ENCODE peak calls at places on chromosomes 7 and 10, in nine cellular contexts. T is iPS DF 6.9; S is RWPE1; X is cardiac muscle cell; A is naive thymus-derived CD4-positive, alpha-beta T cell; I is heart left ventricle; W is A549; P is suprapubic skin; C is ascending aorta. V is an unnamed sample.

GRCh38 chr7:10672186-10672585 is 301.5 kb upstream of the PHF14 start:
- DNase-seq in T (no peak), S (no peak), X (no peak), A (no peak), I (no peak), W (no peak), P (no peak), C (no peak), V (no peak)

GRCh38 chr7:2774280-2774679 is 69.8 kb downstream of the GNA12 start:
- DNase-seq in T (no peak), S (no peak), X (no peak), A (no peak), I (no peak), W (no peak), P (no peak), C (no peak), V (no peak)

GRCh38 chr10:101014966-101015581 is 15.5 kb downstream of the LZTS2 start:
- DNase-seq in T (no peak), S (peak), X (no peak), A (no peak), I (no peak), W (peak), P (no peak), C (no peak), V (no peak)

GRCh38 chr10:117673611-117674010 is 131.1 kb downstream of the EMX2 start:
- DNase-seq in T (no peak), S (no peak), X (no peak), A (no peak), I (no peak), W (no peak), P (no peak), C (no peak), V (no peak)

GRCh38 chr10:70584941-70585544 is 17.5 kb downstream of the PRF1 start:
- DNase-seq in T (peak), S (no peak), X (peak), A (no peak), I (peak), W (no peak), P (peak), C (no peak), V (peak)

GRCh38 chr7:87818336-87818735 is 57.8 kb downstream of the SLC25A40 start:
- DNase-seq in T (no peak), S (no peak), X (no peak), A (no peak), I (no peak), W (no peak), P (no peak), C (no peak), V (no peak)

GRCh38 chr7:21086688-21087087 is 300.0 kb upstream of the SP8 start:
- DNase-seq in T (no peak), S (peak), X (no peak), A (no peak), I (no peak), W (no peak), P (no peak), C (no peak), V (no peak)

GRCh38 chr7:73679709-73680108 is 3.5 kb downstream of the DNAJC30 start:
- DNase-seq in T (no peak), S (no peak), X (no peak), A (no peak), I (no peak), W (no peak), P (no peak), C (no peak), V (no peak)

GRCh38 chr7:43612128-43612527 is 29.2 kb downstream of the STK17A start:
- DNase-seq in T (no peak), S (no peak), X (no peak), A (no peak), I (no peak), W (no peak), P (no peak), C (no peak), V (no peak)

GRCh38 chr10:71005337-71006305 is 117.3 kb upstream of the PCBD1 start:
- DNase-seq in T (no peak), S (no peak), X (peak), A (no peak), I (peak), W (no peak), P (no peak), C (no peak), V (no peak)

GRCh38 chr10:27659786-27660185 is 85.8 kb downstream of the MKX start:
- DNase-seq in T (no peak), S (no peak), X (no peak), A (no peak), I (no peak), W (no peak), P (no peak), C (no peak), V (no peak)

GRCh38 chr10:89480047-89480446 is 55.3 kb downstream of the SLC16A12 start:
- DNase-seq in T (no peak), S (no peak), X (no peak), A (no peak), I (peak), W (no peak), P (no peak), C (no peak), V (no peak)

GRCh38 chr10:130409346-130409745 is 273.2 kb downstream of the GLRX3 start:
- DNase-seq in T (no peak), S (no peak), X (no peak), A (no peak), I (no peak), W (no peak), P (no peak), C (no peak), V (no peak)

GRCh38 chr7:71077743-71078476 is 54.0 kb upstream of the GALNT17 start:
- DNase-seq in T (no peak), S (no peak), X (no peak), A (no peak), I (no peak), W (no peak), P (no peak), C (no peak), V (no peak)

GRCh38 chr7:38731195-38731594 is 100.0 kb upstream of the AMPH start:
- DNase-seq in T (no peak), S (no peak), X (no peak), A (no peak), I (no peak), W (no peak), P (no peak), C (no peak), V (no peak)

GRCh38 chr10:33773895-33774480 is 439.5 kb upstream of the NRP1 start:
- DNase-seq in T (no peak), S (no peak), X (no peak), A (no peak), I (no peak), W (no peak), P (no peak), C (no peak), V (no peak)

GRCh38 chr10:72455889-72456588 is 101.3 kb upstream of the DNAJB12 start:
- DNase-seq in T (no peak), S (no peak), X (peak), A (no peak), I (no peak), W (no peak), P (no peak), C (no peak), V (no peak)
- H3K27ac ChIP-seq in T (no peak), S (no peak), X (no peak), A (no peak), I (no peak), W (no peak), P (no peak), C (no peak), V (no peak)

GRCh38 chr7:150507947-150508602 is 6.6 kb upstream of the GIMAP7 start:
- DNase-seq in T (no peak), S (no peak), X (no peak), A (no peak), I (no peak), W (no peak), P (no peak), C (no peak), V (no peak)

GRCh38 chr7:150503155-150503554 is 11.5 kb upstream of the GIMAP7 start:
- DNase-seq in T (no peak), S (no peak), X (no peak), A (no peak), I (no peak), W (no peak), P (no peak), C (no peak), V (no peak)

GRCh38 chr7:150503581-150503980 is 11.1 kb upstream of the GIMAP7 start:
- DNase-seq in T (no peak), S (no peak), X (no peak), A (no peak), I (no peak), W (no peak), P (no peak), C (no peak), V (no peak)

GRCh38 chr7:150502519-150502918 is 12.2 kb upstream of the GIMAP7 start:
- DNase-seq in T (no peak), S (no peak), X (no peak), A (peak), I (no peak), W (no peak), P (no peak), C (no peak), V (no peak)
- H3K27ac ChIP-seq in T (no peak), S (no peak), X (no peak), A (peak), I (no peak), W (no peak), P (no peak), C (no peak), V (no peak)

GRCh38 chr7:151754142-151754590 is 122.7 kb downstream of the PRKAG2 start:
- DNase-seq in T (peak), S (peak), X (peak), A (no peak), I (peak), W (peak), P (no peak), C (peak), V (peak)
- H3K27ac ChIP-seq in T (no peak), S (peak), X (peak), A (no peak), I (peak), W (peak), P (peak), C (peak), V (peak)

GRCh38 chr10:68502846-68503245 is 24.5 kb downstream of the SLC25A16 start:
- DNase-seq in T (no peak), S (no peak), X (no peak), A (no peak), I (no peak), W (no peak), P (no peak), C (no peak), V (no peak)
- H3K27ac ChIP-seq in T (no peak), S (no peak), X (no peak), A (no peak), I (no peak), W (no peak), P (no peak), C (no peak), V (no peak)

DNA sequence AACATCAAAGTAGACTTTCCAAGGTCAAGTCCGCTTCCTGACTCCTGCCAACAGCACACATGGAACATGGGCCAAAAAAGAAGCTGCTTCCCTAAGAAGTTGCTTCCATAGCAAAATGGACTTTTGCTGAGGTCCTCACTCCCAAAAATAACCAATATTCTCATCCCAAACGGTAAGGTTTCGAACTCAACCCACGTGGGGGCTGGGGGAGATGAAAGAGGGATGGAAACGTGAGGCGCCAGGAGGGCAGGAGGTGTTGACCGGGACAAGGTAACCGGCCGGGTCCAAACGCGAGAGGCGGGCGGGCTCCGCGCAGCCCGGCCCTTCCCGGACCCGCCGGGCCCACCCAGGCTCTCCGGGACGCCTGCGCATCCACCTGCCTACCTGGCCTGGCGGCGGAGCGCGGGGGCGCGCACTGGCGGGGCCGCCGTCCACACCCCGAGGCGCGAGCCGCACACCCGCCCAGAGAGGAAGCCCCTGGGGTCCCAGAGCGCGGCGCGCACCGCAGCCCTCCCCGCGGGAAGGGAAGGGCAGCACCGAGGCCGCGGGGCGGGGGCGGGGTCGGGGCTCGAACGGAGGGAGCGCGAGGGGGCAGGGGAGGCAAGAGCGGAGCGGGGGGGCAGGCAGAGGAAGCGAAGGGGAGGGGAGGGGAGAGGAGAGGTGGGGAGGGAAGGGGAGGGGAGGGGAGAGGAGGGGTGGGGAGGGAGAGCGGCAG is 740 bp downstream of the LMBR1 start:
- DNase-seq in T (no peak), S (peak), X (peak), A (peak), I (peak), W (peak), P (no peak), C (no peak), V (peak)
- H3K27ac ChIP-seq in T (no peak), S (peak), X (peak), A (peak), I (peak), W (peak), P (peak), C (peak), V (peak)

GRCh38 chr10:125123363-125124113 is 36.8 kb downstream of the CTBP2 start:
- DNase-seq in T (no peak), S (peak), X (no peak), A (no peak), I (peak), W (peak), P (no peak), C (peak), V (peak)
- H3K27ac ChIP-seq in T (no peak), S (peak), X (no peak), A (no peak), I (peak), W (peak), P (peak), C (peak), V (peak)

GRCh38 chr7:100434297-100435144 is 1.8 kb downstream of the PPP1R35 start:
- DNase-seq in T (no peak), S (no peak), X (no peak), A (peak), I (no peak), W (no peak), P (no peak), C (no peak), V (peak)
- H3K27ac ChIP-seq in T (no peak), S (peak), X (no peak), A (peak), I (no peak), W (peak), P (peak), C (peak), V (peak)

V was measured in lower lobe of right lung.